ENCODE peak calls at places on chromosome 7, in four cellular contexts. One of them, this sample, is unnamed.

GRCh38 chr7:76086070-76086469 is 38.2 kb downstream of the MDH2 start:
- DNase-seq in A549: no peak
- DNase-seq in GM12878: no peak
- DNase-seq in K562: no peak
- DNase-seq in this sample: no peak

GRCh38 chr7:4249241-4249640 is 432.9 kb upstream of the FOXK1 start:
- DNase-seq in A549: no peak
- DNase-seq in GM12878: no peak
- DNase-seq in K562: no peak
- DNase-seq in this sample: no peak

GRCh38 chr7:43569424-43569823 is 13.5 kb upstream of the STK17A start:
- DNase-seq in A549: no peak
- DNase-seq in GM12878: no peak
- DNase-seq in K562: no peak
- DNase-seq in this sample: no peak

GRCh38 chr7:469591-469961 is 50.1 kb downstream of the PDGFA start:
- DNase-seq in A549: no peak
- DNase-seq in GM12878: no peak
- DNase-seq in K562: no peak
- DNase-seq in this sample: no peak

GRCh38 chr7:27943261-27943660 is 203.3 kb downstream of the TAX1BP1 start:
- DNase-seq in A549: no peak
- DNase-seq in GM12878: no peak
- DNase-seq in K562: no peak
- DNase-seq in this sample: no peak

GRCh38 chr7:115146148-115146547 is 224.3 kb downstream of the MDFIC start:
- DNase-seq in A549: no peak
- DNase-seq in GM12878: no peak
- DNase-seq in K562: no peak
- DNase-seq in this sample: no peak

GRCh38 chr7:95796617-95797016 is 24.3 kb downstream of the DYNC1I1 start:
- DNase-seq in A549: no peak
- DNase-seq in GM12878: no peak
- DNase-seq in K562: no peak
- DNase-seq in this sample: no peak

GRCh38 chr7:92057375-92057774 is 76.9 kb downstream of the CYP51A1 start:
- DNase-seq in A549: no peak
- DNase-seq in GM12878: no peak
- DNase-seq in K562: no peak
- DNase-seq in this sample: no peak

GRCh38 chr7:324011-324410 is 34.0 kb downstream of the FOXL3 start:
- DNase-seq in A549: no peak
- DNase-seq in GM12878: no peak
- DNase-seq in K562: no peak
- DNase-seq in this sample: no peak

GRCh38 chr7:80232969-80233724 is 98.5 kb downstream of the GNAI1 start:
- DNase-seq in A549: no peak
- DNase-seq in GM12878: no peak
- DNase-seq in K562: no peak
- DNase-seq in this sample: peak

GRCh38 chr7:34058791-34059550 is 153.6 kb downstream of the BMPER start:
- DNase-seq in A549: no peak
- DNase-seq in GM12878: no peak
- DNase-seq in K562: no peak
- DNase-seq in this sample: no peak

GRCh38 chr7:114086491-114086905 is 167.7 kb upstream of the PPP1R3A start:
- DNase-seq in A549: no peak
- DNase-seq in GM12878: no peak
- DNase-seq in K562: no peak
- DNase-seq in this sample: no peak

GRCh38 chr7:103469095-103469948 is 23.3 kb upstream of the SLC26A5 start:
- DNase-seq in A549: no peak
- DNase-seq in GM12878: no peak
- DNase-seq in K562: no peak
- DNase-seq in this sample: no peak

GRCh38 chr7:98913612-98914011 is 35.3 kb downstream of the TRRAP start:
- DNase-seq in A549: no peak
- DNase-seq in GM12878: no peak
- DNase-seq in K562: no peak
- DNase-seq in this sample: no peak

GRCh38 chr7:150739045-150739432 is 1.8 kb downstream of the GIMAP5 start:
- DNase-seq in A549: no peak
- DNase-seq in GM12878: no peak
- DNase-seq in K562: no peak
- DNase-seq in this sample: peak

GRCh38 chr7:150735596-150736358 is 1.4 kb upstream of the GIMAP5 start:
- DNase-seq in A549: no peak
- DNase-seq in GM12878: no peak
- DNase-seq in K562: no peak
- DNase-seq in this sample: no peak

GRCh38 chr7:150738092-150739044 is 1.1 kb downstream of the GIMAP5 start:
- DNase-seq in A549: no peak
- DNase-seq in GM12878: no peak
- DNase-seq in K562: no peak
- DNase-seq in this sample: no peak

GRCh38 chr7:150736864-150737263 is 354 bp upstream of the GIMAP5 start:
- DNase-seq in A549: no peak
- DNase-seq in GM12878: no peak
- DNase-seq in K562: no peak
- DNase-seq in this sample: no peak

DNA sequence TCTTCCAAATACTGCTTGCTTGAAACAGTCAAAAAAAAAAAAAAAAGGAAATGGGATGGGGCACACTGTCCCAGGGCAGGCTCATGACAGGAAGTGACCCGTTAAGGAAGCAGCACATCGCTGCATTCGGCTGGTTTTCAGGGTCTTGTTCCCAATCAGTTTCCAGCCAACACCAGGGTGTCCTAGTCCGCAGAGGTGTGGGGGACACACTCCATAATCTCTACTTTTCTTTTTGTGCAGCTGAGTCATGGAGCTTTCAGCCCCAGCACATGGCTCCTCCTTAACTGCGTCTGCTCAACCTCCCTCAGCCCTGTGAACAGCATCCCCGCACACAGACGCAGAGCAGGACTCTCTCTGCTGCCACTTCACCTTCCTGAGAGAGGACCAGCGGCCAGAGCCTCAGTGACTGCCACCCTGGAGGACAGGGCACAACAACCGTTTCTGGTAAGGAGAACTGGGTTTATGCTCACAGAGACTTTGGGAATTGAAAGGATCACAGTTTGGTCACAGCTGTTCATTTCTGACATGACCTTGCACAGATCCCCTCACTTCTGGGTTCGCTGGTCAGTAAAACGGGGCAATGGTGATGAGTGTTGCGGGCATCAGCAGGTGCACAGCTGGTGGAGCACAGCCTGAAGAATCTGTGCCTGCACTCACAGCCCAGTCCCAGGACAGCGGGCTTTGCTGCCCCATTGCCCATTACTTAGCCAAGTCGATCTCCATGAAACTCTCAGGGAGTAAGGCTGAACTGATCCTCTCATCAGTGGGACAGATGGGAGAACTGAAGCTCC is at the start of gene GIMAP5:
- DNase-seq in A549: no peak
- DNase-seq in GM12878: no peak
- DNase-seq in K562: no peak
- DNase-seq in this sample: no peak
- H3K4me3 ChIP-seq in A549: no peak
- H3K4me3 ChIP-seq in GM12878: peak
- H3K4me3 ChIP-seq in K562: no peak
- H3K4me3 ChIP-seq in this sample: no peak

GRCh38 chr7:69599879-69600764 is 1.8 kb downstream of the AUTS2 start:
- DNase-seq in A549: peak
- DNase-seq in GM12878: no peak
- DNase-seq in K562: no peak
- DNase-seq in this sample: no peak
- TF ChIP-seq CHD4 in A549: no peak
- TF ChIP-seq CHD4 in GM12878: no peak
- TF ChIP-seq CHD4 in K562: no peak
- TF ChIP-seq CHD4 in this sample: no peak

GRCh38 chr7:20786049-20786412 is 655 bp downstream of the SP8 start:
- DNase-seq in A549: no peak
- DNase-seq in GM12878: no peak
- DNase-seq in K562: no peak
- DNase-seq in this sample: no peak
- H3K4me3 ChIP-seq in A549: peak
- H3K4me3 ChIP-seq in GM12878: no peak
- H3K4me3 ChIP-seq in K562: peak
- H3K4me3 ChIP-seq in this sample: peak

GRCh38 chr7:127786184-127786583 is 134.2 kb downstream of the SND1 start:
- DNase-seq in A549: no peak
- DNase-seq in GM12878: no peak
- DNase-seq in K562: no peak
- DNase-seq in this sample: no peak
- TF ChIP-seq CHD4 in A549: no peak
- TF ChIP-seq CHD4 in GM12878: no peak
- TF ChIP-seq CHD4 in K562: no peak
- TF ChIP-seq CHD4 in this sample: no peak

GRCh38 chr7:2301510-2301860 is 12.8 kb downstream of the SNX8 start:
- DNase-seq in A549: peak
- DNase-seq in GM12878: no peak
- DNase-seq in K562: no peak
- DNase-seq in this sample: no peak
- H3K4me3 ChIP-seq in A549: no peak
- H3K4me3 ChIP-seq in GM12878: no peak
- H3K4me3 ChIP-seq in K562: no peak
- H3K4me3 ChIP-seq in this sample: no peak

GRCh38 chr7:151764056-151764920 is 112.6 kb downstream of the PRKAG2 start:
- DNase-seq in A549: no peak
- DNase-seq in GM12878: no peak
- DNase-seq in K562: no peak
- DNase-seq in this sample: no peak

GRCh38 chr7:151767557-151767956 is 109.4 kb downstream of the PRKAG2 start:
- DNase-seq in A549: no peak
- DNase-seq in GM12878: peak
- DNase-seq in K562: no peak
- DNase-seq in this sample: no peak

GRCh38 chr7:151769189-151769821 is 107.6 kb downstream of the PRKAG2 start:
- DNase-seq in A549: no peak
- DNase-seq in GM12878: peak
- DNase-seq in K562: no peak
- DNase-seq in this sample: no peak

GRCh38 chr7:151773795-151774194 is 103.1 kb downstream of the PRKAG2 start:
- DNase-seq in A549: no peak
- DNase-seq in GM12878: no peak
- DNase-seq in K562: no peak
- DNase-seq in this sample: no peak

GRCh38 chr7:151768805-151769188 is 108.1 kb downstream of the PRKAG2 start:
- DNase-seq in A549: no peak
- DNase-seq in GM12878: no peak
- DNase-seq in K562: no peak
- DNase-seq in this sample: no peak
- TF ChIP-seq CHD4 in A549: no peak
- TF ChIP-seq CHD4 in GM12878: no peak
- TF ChIP-seq CHD4 in K562: no peak
- TF ChIP-seq CHD4 in this sample: no peak

This sample was measured in HepG2.